ENCODE peak calls at places on chromosomes 12 and 14, in eight cellular contexts. J, W, P, B, D, K, A and E are unnamed samples.

GRCh38 chr14:100428727-100429126 is 105.6 kb downstream of the SLC25A47 start:
- DNase-seq in J (no peak), W (no peak), P (no peak), B (no peak), D (peak), K (no peak), A (no peak), E (no peak)

GRCh38 chr12:90253674-90254181 is 545.1 kb upstream of the ATP2B1 start:
- DNase-seq in J (no peak), W (peak), P (no peak), B (no peak), D (peak), K (peak), A (no peak), E (no peak)

GRCh38 chr14:71314717-71315116 is 407.5 kb downstream of the PCNX1 start:
- DNase-seq in J (no peak), W (no peak), P (no peak), B (no peak), D (no peak), K (no peak), A (no peak), E (no peak)

GRCh38 chr14:43872752-43873655 is 634.1 kb downstream of the FSCB start:
- DNase-seq in J (no peak), W (no peak), P (no peak), B (no peak), D (no peak), K (no peak), A (no peak), E (no peak)

GRCh38 chr12:80325167-80325959 is 118.7 kb upstream of the PTPRQ start:
- DNase-seq in J (no peak), W (no peak), P (no peak), B (no peak), D (no peak), K (no peak), A (no peak), E (no peak)

GRCh38 chr12:10191865-10192264 is 13.0 kb downstream of the TMEM52B start:
- DNase-seq in J (no peak), W (no peak), P (no peak), B (no peak), D (no peak), K (no peak), A (no peak), E (peak)

GRCh38 chr12:42039146-42039545 is 105.5 kb downstream of the GXYLT1 start:
- DNase-seq in J (no peak), W (peak), P (no peak), B (no peak), D (no peak), K (no peak), A (no peak), E (no peak)

GRCh38 chr12:126734738-126735137 is 1532.2 kb upstream of the TMEM132C start:
- DNase-seq in J (no peak), W (no peak), P (no peak), B (no peak), D (no peak), K (no peak), A (no peak), E (no peak)

GRCh38 chr14:93395227-93395626 is 35.5 kb upstream of the UNC79 start:
- DNase-seq in J (no peak), W (no peak), P (no peak), B (no peak), D (no peak), K (no peak), A (no peak), E (no peak)

GRCh38 chr14:75514673-75515630 is 7.3 kb upstream of the BATF start:
- DNase-seq in J (no peak), W (no peak), P (peak), B (no peak), D (peak), K (no peak), A (no peak), E (no peak)

GRCh38 chr12:130137141-130138018 is 24.9 kb upstream of the FZD10 start:
- DNase-seq in J (no peak), W (peak), P (no peak), B (no peak), D (peak), K (no peak), A (no peak), E (no peak)

GRCh38 chr12:89947437-89948265 is 239.0 kb upstream of the ATP2B1 start:
- DNase-seq in J (no peak), W (peak), P (no peak), B (no peak), D (no peak), K (no peak), A (no peak), E (no peak)

GRCh38 chr12:89844539-89844938 is 135.9 kb upstream of the ATP2B1 start:
- DNase-seq in J (no peak), W (no peak), P (no peak), B (no peak), D (no peak), K (no peak), A (no peak), E (no peak)

GRCh38 chr12:57096748-57097553 is 8.0 kb downstream of the NAB2 start:
- DNase-seq in J (peak), W (no peak), P (no peak), B (no peak), D (no peak), K (no peak), A (no peak), E (no peak)

GRCh38 chr14:44462372-44462771 is 44.7 kb downstream of the FSCB start:
- DNase-seq in J (no peak), W (no peak), P (no peak), B (no peak), D (no peak), K (no peak), A (no peak), E (no peak)

GRCh38 chr14:94770251-94770749 is 387 bp upstream of the GSC start:
- DNase-seq in J (no peak), W (no peak), P (no peak), B (no peak), D (no peak), K (no peak), A (no peak), E (no peak)

GRCh38 chr12:52591521-52591920 is 9.7 kb downstream of the KRT72 start:
- DNase-seq in J (no peak), W (no peak), P (no peak), B (no peak), D (no peak), K (no peak), A (no peak), E (no peak)

GRCh38 chr12:105706973-105707334 is 376.5 kb downstream of the C12orf75 start:
- DNase-seq in J (no peak), W (no peak), P (no peak), B (no peak), D (no peak), K (no peak), A (no peak), E (no peak)